ENCODE peak calls at places on chromosomes 11 and 22, in seven cellular contexts. Y is stimulated activated CD4-positive, alpha-beta T cell treated with anti-CD3 and anti-CD28 coated beads, Interleukin-1b, Interleukin-23, amount 100 ng/mL, for 4 hours; H is SK-N-DZ; A is colonic mucosa; V is iPS DF 19.7; M is natural killer cell treated with Interleukin-12 subunit alpha and Interleukin-12 subunit beta and Interleukin-15 and Interleukin-18, amount 100 ng/mL, for 72 hours; K is fibroblast of villous mesenchyme. B is an unnamed sample.

GRCh38 chr22:43425976-43426785 is 14.4 kb downstream of the MPPED1 start:
- DNase-seq in Y (no peak), H (no peak), A (no peak), V (no peak), M (no peak), K (no peak), B (no peak)

GRCh38 chr11:115348404-115348803 is 155.8 kb downstream of the CADM1 start:
- DNase-seq in Y (no peak), H (no peak), A (no peak), V (no peak), M (no peak), K (no peak), B (no peak)

GRCh38 chr22:34068011-34068410 is 147.7 kb upstream of the LARGE1 start:
- DNase-seq in Y (no peak), H (no peak), A (no peak), V (no peak), M (no peak), K (no peak), B (no peak)

GRCh38 chr11:128891410-128891861 is 280 bp downstream of the KCNJ5 start:
- DNase-seq in Y (no peak), H (no peak), A (no peak), V (no peak), M (no peak), K (peak), B (no peak)

GRCh38 chr11:1353383-1354124 is 36.2 kb upstream of the BRSK2 start:
- DNase-seq in Y (no peak), H (no peak), A (no peak), V (no peak), M (no peak), K (no peak), B (no peak)

GRCh38 chr11:32148824-32149223 is 58.0 kb downstream of the RCN1 start:
- DNase-seq in Y (no peak), H (no peak), A (no peak), V (no peak), M (no peak), K (no peak), B (no peak)

GRCh38 chr11:64989416-64989815 is 7.4 kb downstream of the BATF2 start:
- DNase-seq in Y (no peak), H (no peak), A (no peak), V (no peak), M (no peak), K (no peak), B (no peak)

GRCh38 chr11:2277933-2278523 is 7.6 kb upstream of the ASCL2 start:
- DNase-seq in Y (no peak), H (no peak), A (no peak), V (no peak), M (no peak), K (peak), B (no peak)

GRCh38 chr11:32334822-32335221 is 100.5 kb downstream of the WT1 start:
- DNase-seq in Y (no peak), H (peak), A (peak), V (peak), M (no peak), K (no peak), B (no peak)

GRCh38 chr22:17907731-17908051 is 116.7 kb downstream of the MICAL3 start:
- DNase-seq in Y (no peak), H (no peak), A (no peak), V (no peak), M (no peak), K (peak), B (no peak)

GRCh38 chr22:45366713-45367112 is 46.7 kb downstream of the SMC1B start:
- DNase-seq in Y (no peak), H (no peak), A (no peak), V (no peak), M (no peak), K (no peak), B (no peak)

GRCh38 chr22:30368420-30368819 is 11.6 kb downstream of the CCDC157 start:
- DNase-seq in Y (no peak), H (no peak), A (no peak), V (no peak), M (no peak), K (no peak), B (no peak)

GRCh38 chr11:103109818-103110388 is 677 bp downstream of the DYNC2H1 start:
- DNase-seq in Y (no peak), H (peak), A (peak), V (no peak), M (no peak), K (no peak), B (no peak)